ENCODE peak calls at places on chromosome 20, in eight cellular contexts. R is activated effector memory CD4-positive, alpha-beta T cell treated with Interleukin-2 at 50 U/mL for 16 hours; T is GM23338; J is non-pigmented ciliary epithelial cell; Z is fibroblast of lung; E is body of pancreas; I is ELR; X is H1. Y is an unnamed sample.

GRCh38 chr20:25076731-25077609 is 5.0 kb downstream of the VSX1 start:
- DNase-seq in E (peak; percentile 67), Z (peak; percentile 9), I (peak; percentile 29), J (no peak), X (no peak), T (peak; percentile 49), R (no peak), Y (peak; percentile 54)

GRCh38 chr20:653110-653589 is at the start of gene SRXN1:
- DNase-seq in J (peak; percentile 47), E (peak; percentile 91), I (peak; percentile 95), Z (peak; percentile 95), X (peak; percentile 58), R (peak; percentile 74), T (peak; percentile 93), Y (peak; percentile 84)

GRCh38 chr20:37990571-37991151 is 42.6 kb downstream of the TTI1 start:
- DNase-seq in T (no peak), E (peak; percentile 54), X (no peak), I (peak; percentile 95), J (peak; percentile 50), R (peak; percentile 13), Z (peak; percentile 86), Y (peak; percentile 44)

GRCh38 chr20:44001667-44002596 is 87.3 kb downstream of the TOX2 start:
- DNase-seq in X (no peak), I (no peak), E (no peak), Z (no peak), J (no peak), T (no peak), R (no peak), Y (no peak)

GRCh38 chr20:38725959-38726848 is 1.9 kb downstream of the SLC32A1 start:
- DNase-seq in R (no peak), Z (no peak), T (peak; percentile 96), X (no peak), E (peak; percentile 49), J (no peak), I (peak; percentile 76), Y (no peak)

GRCh38 chr20:49225896-49226295 is 6.7 kb downstream of the DDX27 start:
- DNase-seq in T (no peak), E (no peak), X (no peak), Z (no peak), R (no peak), I (no peak), J (no peak), Y (no peak)

GRCh38 chr20:435558-435957 is 26.8 kb downstream of the TBC1D20 start:
- DNase-seq in E (no peak), X (no peak), Z (no peak), T (no peak), R (no peak), I (no peak), J (no peak), Y (no peak)

GRCh38 chr20:43736588-43737091 is 9.8 kb upstream of the GTSF1L start:
- DNase-seq in T (peak; percentile 62), Z (no peak), J (no peak), E (no peak), I (no peak), R (no peak), X (no peak), Y (no peak)

GRCh38 chr20:15154070-15154469 is 816.7 kb upstream of the FLRT3 start:
- DNase-seq in J (no peak), I (no peak), Z (no peak), R (no peak), T (no peak), E (no peak), X (no peak), Y (no peak)

GRCh38 chr20:59498291-59498690 is 106.0 kb upstream of the PHACTR3 start:
- DNase-seq in Z (no peak), T (no peak), I (no peak), E (no peak), J (no peak), X (no peak), R (no peak), Y (no peak)

GRCh38 chr20:4813076-4813838 is 91.5 kb downstream of the PRND start:
- DNase-seq in X (no peak), R (no peak), E (peak; percentile 10), Z (no peak), J (no peak), T (no peak), I (no peak), Y (no peak)

GRCh38 chr20:33651562-33652048 is 10.5 kb upstream of the C20orf144 start:
- DNase-seq in X (no peak), Z (peak; percentile 14), R (no peak), I (no peak), E (no peak), J (no peak), T (no peak), Y (no peak)

GRCh38 chr20:44739952-44740351 is 5.7 kb upstream of the KCNK15 start:
- DNase-seq in J (no peak), Z (no peak), E (no peak), T (no peak), I (no peak), X (no peak), R (no peak), Y (no peak)

GRCh38 chr20:62238569-62239277 is 402 bp downstream of the OSBPL2 start:
- DNase-seq in E (peak; percentile 58), I (peak; percentile 31), T (peak; percentile 61), R (no peak), X (no peak), J (no peak), Z (no peak), Y (no peak)

GRCh38 chr20:57654998-57655811 is 35.0 kb upstream of the ZBP1 start:
- DNase-seq in X (no peak), R (no peak), J (no peak), I (no peak), Z (peak; percentile 20), E (peak; percentile 10), T (peak; percentile 58), Y (no peak)

Y was measured in H4.